ENCODE peak calls at places on chromosomes 11 and 22, in six cellular contexts. F, B, Y, J, S and A are unnamed samples.

GRCh38 chr11:17610402-17610894 is 63.4 kb downstream of the OTOG start:
- DNase-seq in F (no peak), B (no peak), Y (peak; percentile 27), J (no peak), S (no peak), A (no peak)

GRCh38 chr22:38782402-38783094 is 11.4 kb downstream of the DNAL4 start:
- DNase-seq in F (no peak), B (no peak), Y (no peak), J (no peak), S (no peak), A (no peak)

GRCh38 chr11:66011785-66012303 is at the start of gene CST6:
- DNase-seq in F (no peak), B (no peak), Y (no peak), J (no peak), S (peak; percentile 52), A (no peak)

GRCh38 chr11:38330578-38330977 is 1732.5 kb upstream of the RAG2 start:
- DNase-seq in F (no peak), B (no peak), Y (no peak), J (no peak), S (no peak), A (no peak)

GRCh38 chr11:126636911-126637799 is 281.7 kb downstream of the ST3GAL4 start:
- DNase-seq in F (no peak), B (no peak), Y (no peak), J (no peak), S (no peak), A (no peak)

GRCh38 chr22:48885919-48886305 is 941.8 kb downstream of the BRD1 start:
- DNase-seq in F (no peak), B (no peak), Y (no peak), J (peak; percentile 3), S (no peak), A (no peak)

GRCh38 chr11:121595717-121596156 is 143.0 kb upstream of the SORL1-AS1 start:
- DNase-seq in F (peak; percentile 78), B (no peak), Y (peak; percentile 61), J (no peak), S (no peak), A (no peak)

GRCh38 chr11:1501421-1502167 is 15.0 kb upstream of the MOB2 start:
- DNase-seq in F (no peak), B (no peak), Y (no peak), J (peak; percentile 68), S (no peak), A (no peak)

GRCh38 chr11:73197348-73197747 is 20.7 kb upstream of the P2RY2 start:
- DNase-seq in F (peak; percentile 13), B (no peak), Y (no peak), J (no peak), S (no peak), A (peak; percentile 59)

GRCh38 chr11:120331301-120331966 is 4.8 kb upstream of the ARHGEF12 start:
- DNase-seq in F (no peak), B (no peak), Y (no peak), J (peak; percentile 43), S (no peak), A (no peak)

GRCh38 chr11:34528072-34528471 is 14.5 kb upstream of the ELF5 start:
- DNase-seq in F (no peak), B (no peak), Y (no peak), J (no peak), S (no peak), A (no peak)
- H3K4me1 ChIP-seq in F (no peaks in the 10 kb centered on the region), B (no peaks in the 10 kb centered on the region), Y (no peaks in the 10 kb centered on the region), J (no peaks in the 10 kb centered on the region), S (no peaks in the 10 kb centered on the region), A (no peaks in the 10 kb centered on the region)

DNA sequence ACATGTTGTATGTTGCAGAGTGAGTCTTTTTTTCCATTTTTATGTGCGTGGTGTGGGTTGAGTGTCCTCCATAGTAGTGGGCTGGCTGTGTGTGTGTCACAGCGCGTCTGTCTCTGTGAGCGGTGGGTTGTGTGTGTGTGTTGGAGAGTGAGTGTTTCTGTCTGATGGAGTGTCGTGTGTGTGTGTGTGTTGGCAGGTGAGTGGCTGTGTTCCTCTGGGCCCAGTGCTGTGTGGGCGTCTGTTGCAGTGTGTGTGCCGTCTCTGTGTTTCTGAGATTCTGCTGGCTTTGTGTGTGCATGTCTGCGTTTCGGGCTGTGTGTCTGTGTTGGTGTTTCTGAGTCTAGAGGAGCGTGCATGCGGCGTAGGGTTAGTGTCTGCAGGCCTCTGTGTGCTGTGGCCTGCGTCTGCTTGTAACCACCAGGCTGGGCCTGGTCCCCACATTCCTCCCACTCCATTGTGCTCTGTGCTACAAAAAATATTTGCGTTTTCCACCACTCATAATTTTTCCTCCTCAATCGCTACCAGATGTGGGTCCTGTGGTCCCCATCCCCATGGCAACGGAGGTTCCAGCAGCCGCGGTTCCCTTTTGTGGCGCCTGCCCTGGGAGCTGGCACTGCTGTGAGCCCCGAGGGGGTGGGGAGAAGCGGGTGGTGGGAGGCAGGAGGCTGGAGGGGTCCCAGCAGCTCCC is 15.2 kb downstream of the SCARF2 start:
- DNase-seq in F (no peak), B (no peak), Y (no peak), J (no peak), S (peak; percentile 97), A (no peak)
- H3K27ac ChIP-seq in F (no peak overlapping the region), B (no peak overlapping the region), Y (no peak overlapping the region), J (no peak overlapping the region), S (peak overlapping the region; percentile 95), A (no peak overlapping the region)

GRCh38 chr11:102115557-102115956 is 5.3 kb downstream of the YAP1 start:
- DNase-seq in F (no peak), B (no peak), Y (no peak), J (no peak), S (no peak), A (peak; percentile 73)
- H3K4me1 ChIP-seq in F (no peaks in the 10 kb centered on the region), B (peaks cover 13% of the 10 kb centered on the region), Y (peaks cover 5% of the 10 kb centered on the region), J (peaks cover 90% of the 10 kb centered on the region), S (peaks cover 70% of the 10 kb centered on the region), A (peaks cover 2% of the 10 kb centered on the region)

GRCh38 chr11:12112731-12113130 is 2.3 kb downstream of the MICAL2 start:
- DNase-seq in F (no peak), B (no peak), Y (no peak), J (no peak), S (no peak), A (no peak)
- H3K27ac ChIP-seq in F (no peak overlapping the region), B (peak overlapping the region; percentile 19), Y (no peak overlapping the region), J (no peak overlapping the region), S (no peak overlapping the region), A (peak overlapping the region; percentile 32)

DNA sequence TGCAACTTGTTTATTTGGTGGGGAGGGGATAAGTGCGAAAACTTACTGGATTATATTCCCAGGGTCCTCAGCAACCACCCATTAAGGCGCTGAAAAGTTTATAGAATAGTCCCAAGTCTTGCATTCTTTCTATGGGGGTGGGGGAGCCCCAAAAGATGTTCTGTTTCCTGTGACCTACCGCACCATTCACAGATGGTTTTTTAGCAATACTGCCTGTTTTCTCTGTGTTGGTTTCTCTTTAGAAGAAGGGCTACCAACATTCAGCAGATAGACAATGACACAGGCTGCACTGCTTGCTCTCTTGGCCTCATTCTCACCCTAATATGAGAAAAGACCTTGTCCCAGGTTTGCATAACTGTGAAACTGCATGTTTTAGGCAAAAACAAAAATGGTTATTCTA is 86.5 kb downstream of the FAM76B start:
- DNase-seq in F (no peak), B (no peak), Y (no peak), J (no peak), S (no peak), A (no peak)
- H3K4me1 ChIP-seq in F (no peaks in the 10 kb centered on the region), B (no peaks in the 10 kb centered on the region), Y (peaks cover 1% of the 10 kb centered on the region), J (peaks cover 6% of the 10 kb centered on the region), S (peaks cover 7% of the 10 kb centered on the region), A (peaks cover 2% of the 10 kb centered on the region)

GRCh38 chr11:117171007-117171647 is 7.4 kb upstream of the SIDT2 start:
- DNase-seq in F (no peak), B (no peak), Y (no peak), J (no peak), S (no peak), A (no peak)
- H3K27ac ChIP-seq in F (no peak overlapping the region), B (no peak overlapping the region), Y (no peak overlapping the region), J (peak overlapping the region; percentile 47), S (no peak overlapping the region), A (peak overlapping the region; percentile 67)